ENCODE peak calls at places on chromosomes 12 and 14, in seven cellular contexts. One of them, this sample, is unnamed.

GRCh38 chr14:44895716-44896115 is 66.0 kb downstream of the KLHL28 start:
- DNase-seq in lung: no peak
- DNase-seq in psoas muscle: no peak
- DNase-seq in heart left ventricle: no peak
- DNase-seq in transverse colon: no peak
- DNase-seq in sigmoid colon: no peak
- DNase-seq in A549: no peak
- DNase-seq in this sample: no peak

GRCh38 chr14:80784824-80785223 is 156.7 kb downstream of the CEP128 start:
- DNase-seq in lung: no peak
- DNase-seq in psoas muscle: no peak
- DNase-seq in heart left ventricle: no peak
- DNase-seq in transverse colon: no peak
- DNase-seq in sigmoid colon: no peak
- DNase-seq in A549: no peak
- DNase-seq in this sample: no peak

GRCh38 chr12:32253154-32253795 is 146.1 kb upstream of the FGD4 start:
- DNase-seq in lung: no peak
- DNase-seq in psoas muscle: no peak
- DNase-seq in heart left ventricle: no peak
- DNase-seq in transverse colon: no peak
- DNase-seq in sigmoid colon: no peak
- DNase-seq in A549: no peak
- DNase-seq in this sample: no peak

GRCh38 chr14:22460461-22461195 is 128.4 kb downstream of the DAD1 start:
- DNase-seq in lung: no peak
- DNase-seq in psoas muscle: no peak
- DNase-seq in heart left ventricle: no peak
- DNase-seq in transverse colon: no peak
- DNase-seq in sigmoid colon: no peak
- DNase-seq in A549: no peak
- DNase-seq in this sample: no peak

GRCh38 chr12:74770552-74770951 is 232.9 kb downstream of the ATXN7L3B start:
- DNase-seq in lung: no peak
- DNase-seq in psoas muscle: no peak
- DNase-seq in heart left ventricle: no peak
- DNase-seq in transverse colon: no peak
- DNase-seq in sigmoid colon: no peak
- DNase-seq in A549: no peak
- DNase-seq in this sample: no peak

GRCh38 chr14:98951031-98951430 is 321.0 kb downstream of the BCL11B start:
- DNase-seq in lung: no peak
- DNase-seq in psoas muscle: no peak
- DNase-seq in heart left ventricle: no peak
- DNase-seq in transverse colon: no peak
- DNase-seq in sigmoid colon: peak; percentile 15
- DNase-seq in A549: no peak
- DNase-seq in this sample: no peak

GRCh38 chr12:82740129-82741000 is 53.7 kb downstream of the TMTC2 start:
- DNase-seq in lung: no peak
- DNase-seq in psoas muscle: no peak
- DNase-seq in heart left ventricle: no peak
- DNase-seq in transverse colon: no peak
- DNase-seq in sigmoid colon: no peak
- DNase-seq in A549: peak; percentile 48
- DNase-seq in this sample: no peak

GRCh38 chr14:55448146-55448614 is 7.8 kb upstream of the TBPL2 start:
- DNase-seq in lung: no peak
- DNase-seq in psoas muscle: peak; percentile 29
- DNase-seq in heart left ventricle: no peak
- DNase-seq in transverse colon: peak; percentile 60
- DNase-seq in sigmoid colon: no peak
- DNase-seq in A549: peak; percentile 79
- DNase-seq in this sample: no peak

GRCh38 chr12:53070901-53071492 is 8.2 kb downstream of the SPRYD3 start:
- DNase-seq in lung: peak; percentile 28
- DNase-seq in psoas muscle: peak; percentile 20
- DNase-seq in heart left ventricle: no peak
- DNase-seq in transverse colon: no peak
- DNase-seq in sigmoid colon: peak; percentile 61
- DNase-seq in A549: no peak
- DNase-seq in this sample: no peak

GRCh38 chr12:84912191-84913142 is at the start of gene SLC6A15:
- DNase-seq in lung: no peak
- DNase-seq in psoas muscle: peak; percentile 24
- DNase-seq in heart left ventricle: peak; percentile 5
- DNase-seq in transverse colon: no peak
- DNase-seq in sigmoid colon: peak; percentile 69
- DNase-seq in A549: peak; percentile 53
- DNase-seq in this sample: no peak

GRCh38 chr14:105885561-105886320 is 359.4 kb downstream of the TMEM121 start:
- DNase-seq in lung: no peak
- DNase-seq in psoas muscle: peak; percentile 6
- DNase-seq in heart left ventricle: peak; percentile 1
- DNase-seq in transverse colon: peak; percentile 4
- DNase-seq in sigmoid colon: peak; percentile 43
- DNase-seq in A549: no peak
- DNase-seq in this sample: peak; percentile 2

GRCh38 chr14:71119075-71119474 is 211.8 kb downstream of the PCNX1 start:
- DNase-seq in lung: no peak
- DNase-seq in psoas muscle: no peak
- DNase-seq in heart left ventricle: no peak
- DNase-seq in transverse colon: no peak
- DNase-seq in sigmoid colon: no peak
- DNase-seq in A549: no peak
- DNase-seq in this sample: no peak

GRCh38 chr12:132066345-132066685 is 77.8 kb downstream of the DDX51 start:
- DNase-seq in lung: no peak
- DNase-seq in psoas muscle: no peak
- DNase-seq in heart left ventricle: no peak
- DNase-seq in transverse colon: peak; percentile 33
- DNase-seq in sigmoid colon: no peak
- DNase-seq in A549: no peak
- DNase-seq in this sample: no peak

GRCh38 chr12:16198884-16199283 is 78.6 kb downstream of the SLC15A5 start:
- DNase-seq in lung: no peak
- DNase-seq in psoas muscle: no peak
- DNase-seq in heart left ventricle: no peak
- DNase-seq in transverse colon: no peak
- DNase-seq in sigmoid colon: no peak
- DNase-seq in A549: no peak
- DNase-seq in this sample: no peak

GRCh38 chr14:93219103-93219726 is 12.2 kb downstream of the UBR7 start:
- DNase-seq in lung: no peak
- DNase-seq in psoas muscle: no peak
- DNase-seq in heart left ventricle: no peak
- DNase-seq in transverse colon: peak; percentile 46
- DNase-seq in sigmoid colon: no peak
- DNase-seq in A549: peak; percentile 54
- DNase-seq in this sample: no peak

GRCh38 chr14:84036863-84037262 is 1493.1 kb upstream of the FLRT2 start:
- DNase-seq in lung: no peak
- DNase-seq in psoas muscle: no peak
- DNase-seq in heart left ventricle: no peak
- DNase-seq in transverse colon: no peak
- DNase-seq in sigmoid colon: no peak
- DNase-seq in A549: no peak
- DNase-seq in this sample: no peak

GRCh38 chr12:130873825-130874224 is 2.0 kb downstream of the RAN start:
- DNase-seq in lung: no peak
- DNase-seq in psoas muscle: no peak
- DNase-seq in heart left ventricle: no peak
- DNase-seq in transverse colon: no peak
- DNase-seq in sigmoid colon: no peak
- DNase-seq in A549: no peak
- DNase-seq in this sample: no peak

GRCh38 chr12:120845696-120846095 is 58.5 kb downstream of the SPPL3 start:
- DNase-seq in lung: no peak
- DNase-seq in psoas muscle: no peak
- DNase-seq in heart left ventricle: no peak
- DNase-seq in transverse colon: no peak
- DNase-seq in sigmoid colon: no peak
- DNase-seq in A549: no peak
- DNase-seq in this sample: no peak

GRCh38 chr14:69043598-69044267 is 64.6 kb upstream of the ACTN1 start:
- DNase-seq in lung: no peak
- DNase-seq in psoas muscle: peak; percentile 19
- DNase-seq in heart left ventricle: peak; percentile 42
- DNase-seq in transverse colon: no peak
- DNase-seq in sigmoid colon: peak; percentile 79
- DNase-seq in A549: no peak
- DNase-seq in this sample: no peak

GRCh38 chr12:6285532-6286306 is 24.8 kb upstream of the PLEKHG6 start:
- DNase-seq in lung: no peak
- DNase-seq in psoas muscle: no peak
- DNase-seq in heart left ventricle: no peak
- DNase-seq in transverse colon: no peak
- DNase-seq in sigmoid colon: no peak
- DNase-seq in A549: no peak
- DNase-seq in this sample: no peak

GRCh38 chr12:91381309-91381804 is 198.7 kb upstream of the DCN start:
- DNase-seq in lung: peak; percentile 54
- DNase-seq in psoas muscle: no peak
- DNase-seq in heart left ventricle: peak; percentile 70
- DNase-seq in transverse colon: no peak
- DNase-seq in sigmoid colon: peak; percentile 80
- DNase-seq in A549: no peak
- DNase-seq in this sample: peak; percentile 14

DNA sequence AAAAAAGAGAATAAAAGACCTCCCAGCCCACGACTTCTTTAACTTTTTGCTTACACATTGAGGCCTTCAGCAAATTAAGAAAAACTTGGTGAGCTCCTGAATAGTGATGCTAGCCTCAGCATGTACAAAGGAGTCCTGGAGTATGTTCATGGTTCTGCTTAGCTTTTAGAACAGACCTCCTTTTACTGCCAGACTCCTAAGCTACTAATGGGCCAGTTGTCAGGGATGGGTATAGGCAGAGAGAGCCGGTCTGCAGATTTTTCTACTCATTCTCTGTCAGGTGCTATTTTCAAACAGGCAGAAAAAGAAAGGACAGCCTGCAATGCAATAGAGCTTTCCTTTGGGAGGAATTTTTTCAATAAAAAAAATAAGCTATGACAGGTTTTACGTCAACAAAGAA is 81.9 kb upstream of the REP15 start:
- DNase-seq in lung: no peak
- DNase-seq in psoas muscle: no peak
- DNase-seq in heart left ventricle: no peak
- DNase-seq in transverse colon: no peak
- DNase-seq in sigmoid colon: no peak
- DNase-seq in A549: no peak
- DNase-seq in this sample: no peak
- H3K4me1 ChIP-seq in lung: peaks cover 57% of the 10 kb centered on the region
- H3K4me1 ChIP-seq in psoas muscle: peaks cover 16% of the 10 kb centered on the region
- H3K4me1 ChIP-seq in heart left ventricle: peaks cover 76% of the 10 kb centered on the region
- H3K4me1 ChIP-seq in transverse colon: no peaks in the 10 kb centered on the region
- H3K4me1 ChIP-seq in sigmoid colon: peaks cover 65% of the 10 kb centered on the region
- H3K4me1 ChIP-seq in A549: peaks cover 68% of the 10 kb centered on the region
- H3K4me1 ChIP-seq in this sample: peaks cover 98% of the 10 kb centered on the region

GRCh38 chr12:105321125-105321524 is 9.4 kb upstream of the C12orf75 start:
- DNase-seq in lung: no peak
- DNase-seq in psoas muscle: no peak
- DNase-seq in heart left ventricle: no peak
- DNase-seq in transverse colon: no peak
- DNase-seq in sigmoid colon: no peak
- DNase-seq in A549: no peak
- DNase-seq in this sample: no peak
- TF ChIP-seq CTCF in lung: no peak
- TF ChIP-seq CTCF in psoas muscle: no peak
- TF ChIP-seq CTCF in heart left ventricle: no peak
- TF ChIP-seq CTCF in transverse colon: no peak
- TF ChIP-seq CTCF in sigmoid colon: no peak
- TF ChIP-seq CTCF in A549: no peak
- TF ChIP-seq CTCF in this sample: no peak

DNA sequence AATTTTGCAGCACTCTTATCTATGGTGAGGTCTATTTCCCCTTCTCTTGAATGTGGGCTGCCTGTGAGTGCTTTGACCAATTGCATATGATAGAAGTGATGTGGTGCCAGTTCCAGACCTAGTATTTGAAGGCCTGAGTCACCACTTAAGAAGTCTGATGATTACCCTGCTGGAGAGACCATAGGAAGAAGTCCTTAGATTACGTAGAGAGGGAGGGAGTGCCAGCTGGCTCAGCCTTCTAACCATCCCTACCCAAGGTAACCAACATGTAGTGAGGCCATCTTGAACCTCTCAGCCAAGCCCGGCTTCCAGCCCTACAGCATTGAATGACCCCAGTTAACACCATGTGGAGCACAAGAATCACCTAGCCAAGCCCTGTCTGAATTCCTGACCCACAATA is 166.9 kb downstream of the NELL2 start:
- DNase-seq in lung: no peak
- DNase-seq in psoas muscle: no peak
- DNase-seq in heart left ventricle: no peak
- DNase-seq in transverse colon: no peak
- DNase-seq in sigmoid colon: no peak
- DNase-seq in A549: no peak
- DNase-seq in this sample: no peak
- H3K4me1 ChIP-seq in lung: no peaks in the 10 kb centered on the region
- H3K4me1 ChIP-seq in psoas muscle: no peaks in the 10 kb centered on the region
- H3K4me1 ChIP-seq in heart left ventricle: no peaks in the 10 kb centered on the region
- H3K4me1 ChIP-seq in transverse colon: no peaks in the 10 kb centered on the region
- H3K4me1 ChIP-seq in sigmoid colon: no peaks in the 10 kb centered on the region
- H3K4me1 ChIP-seq in A549: no peaks in the 10 kb centered on the region
- H3K4me1 ChIP-seq in this sample: no peaks in the 10 kb centered on the region

GRCh38 chr12:107448198-107448597 is 237.4 kb upstream of the PWP1 start:
- DNase-seq in lung: no peak
- DNase-seq in psoas muscle: no peak
- DNase-seq in heart left ventricle: no peak
- DNase-seq in transverse colon: peak; percentile 20
- DNase-seq in sigmoid colon: no peak
- DNase-seq in A549: no peak
- DNase-seq in this sample: no peak
- TF ChIP-seq CTCF in lung: no peak
- TF ChIP-seq CTCF in psoas muscle: no peak
- TF ChIP-seq CTCF in heart left ventricle: peak; percentile 41
- TF ChIP-seq CTCF in transverse colon: peak; percentile 41
- TF ChIP-seq CTCF in sigmoid colon: no peak
- TF ChIP-seq CTCF in A549: peak; percentile 38
- TF ChIP-seq CTCF in this sample: peak; percentile 47

This sample was measured in left ventricle myocardium inferior.